ENCODE peak calls at places on chromosomes 11 and 22, in nine cellular contexts. C is WTC11, O is fibroblast of lung, V is MCF 10A, P is mesendoderm, D is HEK293T, N is HuH-7.5, I is GF-D8, R is NCI-H69. M is an unnamed sample.

GRCh38 chr11:98711011-98711410 is 309.7 kb upstream of the CNTN5 start:
- DNase-seq in C (no peak), O (peak), V (no peak), P (no peak), D (no peak), N (no peak), I (no peak), R (peak), M (no peak)

GRCh38 chr11:46333129-46333947 is 13.9 kb upstream of the DGKZ start:
- DNase-seq in C (peak), O (no peak), V (no peak), P (no peak), D (no peak), N (no peak), I (no peak), R (peak), M (peak)

GRCh38 chr11:58647141-58647699 is 24.8 kb downstream of the CNTF start:
- DNase-seq in C (no peak), O (no peak), V (no peak), P (no peak), D (no peak), N (no peak), I (no peak), R (peak), M (no peak)

GRCh38 chr11:130831506-130832385 is 84.5 kb downstream of the SNX19 start:
- DNase-seq in C (no peak), O (peak), V (no peak), P (peak), D (no peak), N (no peak), I (no peak), R (peak), M (no peak)

GRCh38 chr22:44661659-44662569 is 40.1 kb upstream of the PRR5 start:
- DNase-seq in C (no peak), O (no peak), V (no peak), P (no peak), D (no peak), N (no peak), I (no peak), R (peak), M (no peak)

GRCh38 chr11:83600656-83601055 is 314.5 kb upstream of the CCDC90B start:
- DNase-seq in C (no peak), O (no peak), V (no peak), P (peak), D (no peak), N (no peak), I (no peak), R (no peak), M (peak)

GRCh38 chr22:36546932-36547331 is 18.0 kb upstream of the EIF3D start:
- DNase-seq in C (no peak), O (peak), V (peak), P (peak), D (no peak), N (no peak), I (no peak), R (no peak), M (peak)

GRCh38 chr11:128235958-128236357 is 351.4 kb downstream of the ETS1 start:
- DNase-seq in C (no peak), O (no peak), V (no peak), P (no peak), D (no peak), N (no peak), I (no peak), R (peak), M (peak)

GRCh38 chr22:42297778-42298177 is 27.3 kb upstream of the TCF20 start:
- DNase-seq in C (no peak), O (no peak), V (no peak), P (no peak), D (no peak), N (no peak), I (no peak), R (no peak), M (no peak)

GRCh38 chr22:44347098-44347497 is 34.3 kb upstream of the SHISAL1 start:
- DNase-seq in C (no peak), O (peak), V (no peak), P (no peak), D (no peak), N (no peak), I (no peak), R (no peak), M (no peak)

GRCh38 chr22:37025500-37026070 is 6.0 kb downstream of the MPST start:
- DNase-seq in C (no peak), O (no peak), V (no peak), P (no peak), D (no peak), N (no peak), I (no peak), R (no peak), M (no peak)

GRCh38 chr11:61062181-61062955 is 39.9 kb upstream of the CD5 start:
- DNase-seq in C (no peak), O (no peak), V (no peak), P (no peak), D (no peak), N (no peak), I (no peak), R (no peak), M (no peak)

GRCh38 chr22:47092896-47093311 is 330.5 kb downstream of the TBC1D22A start:
- DNase-seq in C (no peak), O (peak), V (peak), P (peak), D (no peak), N (no peak), I (no peak), R (no peak), M (no peak)

GRCh38 chr22:24067587-24068376 is 56.7 kb downstream of the CABIN1 start:
- DNase-seq in C (no peak), O (no peak), V (peak), P (no peak), D (no peak), N (no peak), I (no peak), R (peak), M (no peak)

GRCh38 chr22:23527971-23528740 is 51.9 kb downstream of the IGLL1 start:
- DNase-seq in C (no peak), O (no peak), V (no peak), P (no peak), D (no peak), N (no peak), I (no peak), R (no peak), M (peak)

GRCh38 chr11:12275818-12276217 is 101.6 kb upstream of the PARVA start:
- DNase-seq in C (no peak), O (no peak), V (no peak), P (no peak), D (no peak), N (no peak), I (no peak), R (no peak), M (peak)

GRCh38 chr11:118175031-118175531 is 1.4 kb downstream of the SCN2B start:
- DNase-seq in C (no peak), O (peak), V (peak), P (peak), D (no peak), N (peak), I (no peak), R (peak), M (peak)

GRCh38 chr11:16605440-16605970 is 132.9 kb upstream of the C11orf58 start:
- DNase-seq in C (peak), O (peak), V (peak), P (peak), D (peak), N (peak), I (no peak), R (peak), M (peak)

GRCh38 chr11:86172894-86173293 is 71.7 kb upstream of the EED start:
- DNase-seq in C (no peak), O (peak), V (no peak), P (peak), D (no peak), N (no peak), I (no peak), R (no peak), M (peak)

GRCh38 chr22:21959274-21960074 is 6.8 kb upstream of the PPM1F start:
- DNase-seq in C (no peak), O (no peak), V (no peak), P (no peak), D (no peak), N (no peak), I (no peak), R (no peak), M (no peak)

GRCh38 chr11:3939651-3940190 is 84.3 kb downstream of the STIM1 start:
- DNase-seq in C (no peak), O (peak), V (no peak), P (no peak), D (no peak), N (no peak), I (no peak), R (no peak), M (no peak)

GRCh38 chr11:96361778-96362177 is 18.8 kb upstream of the MAML2 start:
- DNase-seq in C (no peak), O (peak), V (no peak), P (no peak), D (no peak), N (no peak), I (no peak), R (no peak), M (no peak)

GRCh38 chr11:70826541-70826943 is 425.8 kb downstream of the SHANK2 start:
- DNase-seq in C (peak), O (no peak), V (no peak), P (peak), D (peak), N (no peak), I (no peak), R (peak), M (no peak)

GRCh38 chr11:35372565-35373283 is 46.6 kb downstream of the SLC1A2 start:
- DNase-seq in C (no peak), O (no peak), V (no peak), P (no peak), D (no peak), N (no peak), I (no peak), R (no peak), M (no peak)

GRCh38 chr22:22817468-22818201 is 70.0 kb upstream of the IGLL5 start:
- DNase-seq in C (no peak), O (no peak), V (no peak), P (no peak), D (no peak), N (peak), I (no peak), R (peak), M (no peak)

GRCh38 chr11:47590026-47590861 is 3.8 kb downstream of the FAM180B start:
- DNase-seq in C (peak), O (peak), V (no peak), P (no peak), D (no peak), N (no peak), I (no peak), R (no peak), M (no peak)

GRCh38 chr11:69921429-69922014 is 102.3 kb upstream of the FGF3 start:
- DNase-seq in C (peak), O (no peak), V (no peak), P (no peak), D (no peak), N (no peak), I (no peak), R (no peak), M (peak)

GRCh38 chr11:118142081-118142480 is 10.5 kb downstream of the SCN4B start:
- DNase-seq in C (no peak), O (no peak), V (peak), P (peak), D (no peak), N (no peak), I (no peak), R (peak), M (peak)

GRCh38 chr22:17774206-17774927 is at the start of gene BID:
- DNase-seq in C (peak), O (peak), V (peak), P (no peak), D (peak), N (peak), I (peak), R (peak), M (no peak)

GRCh38 chr11:129163714-129164164 is 28.4 kb downstream of the ARHGAP32 start:
- DNase-seq in C (no peak), O (peak), V (no peak), P (no peak), D (no peak), N (no peak), I (no peak), R (peak), M (no peak)

GRCh38 chr11:79116600-79116999 is 324.2 kb downstream of the TENM4 start:
- DNase-seq in C (no peak), O (no peak), V (peak), P (no peak), D (no peak), N (no peak), I (no peak), R (peak), M (peak)

GRCh38 chr11:76802151-76802550 is 19.0 kb downstream of the TSKU start:
- DNase-seq in C (no peak), O (no peak), V (no peak), P (no peak), D (no peak), N (no peak), I (no peak), R (no peak), M (peak)

GRCh38 chr22:37212174-37212906 is at the start of gene SSTR3:
- DNase-seq in C (peak), O (peak), V (no peak), P (no peak), D (no peak), N (no peak), I (no peak), R (peak), M (no peak)

GRCh38 chr22:18119409-18120110 is 9.0 kb downstream of the TUBA8 start:
- DNase-seq in C (no peak), O (no peak), V (peak), P (no peak), D (no peak), N (no peak), I (no peak), R (no peak), M (no peak)

GRCh38 chr11:69546735-69547370 is 65.4 kb downstream of the LINC01488 start:
- DNase-seq in C (no peak), O (no peak), V (no peak), P (no peak), D (no peak), N (no peak), I (no peak), R (no peak), M (no peak)

GRCh38 chr11:13108416-13108815 is 99.3 kb downstream of the RASSF10 start:
- DNase-seq in C (no peak), O (peak), V (no peak), P (no peak), D (no peak), N (no peak), I (no peak), R (no peak), M (no peak)

GRCh38 chr22:20441631-20442484 is 4.2 kb upstream of the SCARF2 start:
- DNase-seq in C (no peak), O (no peak), V (no peak), P (no peak), D (no peak), N (no peak), I (no peak), R (no peak), M (no peak)

GRCh38 chr11:70421123-70421522 is 22.8 kb downstream of the CTTN start:
- DNase-seq in C (no peak), O (no peak), V (no peak), P (no peak), D (no peak), N (no peak), I (peak), R (no peak), M (no peak)